ENCODE peak calls at places on chromosomes 13 and 19, in seven cellular contexts. R, L, A, V, Q, T and N are unnamed samples.

GRCh38 chr19:3881272-3882040 is 971 bp downstream of the ATCAY start:
- DNase-seq in T (no peak), V (no peak), A (no peak), Q (no peak), L (no peak), R (peak), N (peak)

GRCh38 chr13:43730642-43731041 is 56.1 kb downstream of the ENOX1 start:
- DNase-seq in Q (no peak), V (no peak), L (no peak), R (no peak), T (no peak), A (no peak), N (no peak)

GRCh38 chr13:106612688-106613087 is 44.8 kb upstream of the ARGLU1 start:
- DNase-seq in L (peak), Q (no peak), T (peak), R (no peak), A (no peak), V (no peak), N (no peak)

GRCh38 chr13:27171830-27172494 is 351 bp upstream of the USP12 start:
- DNase-seq in L (peak), Q (peak), T (peak), A (peak), V (peak), R (peak), N (peak)

GRCh38 chr19:54364775-54365257 is at the start of gene LAIR1:
- DNase-seq in L (no peak), V (peak), A (no peak), R (no peak), T (no peak), Q (no peak), N (no peak)

GRCh38 chr19:34274827-34275625 is 20.7 kb downstream of the GARRE1 start:
- DNase-seq in R (no peak), Q (no peak), L (no peak), V (no peak), T (no peak), A (peak), N (no peak)

GRCh38 chr13:106680796-106681482 is 113.0 kb upstream of the ARGLU1 start:
- DNase-seq in R (peak), A (no peak), L (no peak), V (no peak), T (no peak), Q (peak), N (peak)

GRCh38 chr13:34849406-34849805 is 92.7 kb upstream of the NBEA start:
- DNase-seq in R (no peak), L (no peak), T (no peak), A (no peak), Q (no peak), V (no peak), N (no peak)

GRCh38 chr13:22960827-22961226 is 220.0 kb upstream of the SGCG start:
- DNase-seq in A (no peak), L (no peak), V (no peak), T (no peak), R (no peak), Q (no peak), N (no peak)

GRCh38 chr13:94389544-94390351 is 89.7 kb downstream of the DCT start:
- DNase-seq in Q (no peak), V (no peak), T (no peak), L (no peak), A (no peak), R (no peak), N (no peak)

GRCh38 chr19:13807421-13808021 is 12.3 kb downstream of the ZSWIM4 start:
- DNase-seq in V (no peak), L (no peak), Q (no peak), T (no peak), R (no peak), A (no peak), N (no peak)

GRCh38 chr19:8149261-8150094 is at the start of gene FBN3:
- DNase-seq in L (no peak), Q (no peak), R (peak), T (no peak), V (no peak), A (no peak), N (no peak)

GRCh38 chr13:36920612-36921185 is 661 bp upstream of the SMAD9 start:
- DNase-seq in L (no peak), Q (no peak), V (no peak), T (no peak), A (no peak), R (no peak), N (peak)

GRCh38 chr19:33804021-33804799 is 7.5 kb downstream of the KCTD15 start:
- DNase-seq in Q (no peak), V (no peak), R (no peak), L (no peak), T (peak), A (peak), N (no peak)

GRCh38 chr19:38891791-38892190 is 7.6 kb downstream of the SIRT2 start:
- DNase-seq in A (no peak), V (no peak), L (no peak), R (no peak), T (no peak), Q (no peak), N (no peak)

GRCh38 chr19:48992571-48993174 is 436 bp downstream of the GYS1 start:
- DNase-seq in Q (no peak), A (no peak), V (no peak), R (no peak), L (peak), T (no peak), N (no peak)

GRCh38 chr13:108227651-108228272 is 9.6 kb downstream of the ABHD13 start:
- DNase-seq in L (no peak), R (no peak), T (no peak), A (peak), V (peak), Q (peak), N (no peak)

GRCh38 chr13:100540621-100541020 is 48.0 kb downstream of the GGACT start:
- DNase-seq in Q (no peak), L (no peak), T (no peak), R (no peak), A (no peak), V (no peak), N (no peak)

GRCh38 chr13:36190771-36191170 is 23.6 kb downstream of the SOHLH2 start:
- DNase-seq in R (no peak), A (no peak), T (no peak), Q (peak), V (no peak), L (no peak), N (no peak)

GRCh38 chr13:79581870-79582315 is 100.9 kb downstream of the NDFIP2 start:
- DNase-seq in L (peak), Q (no peak), A (no peak), T (no peak), V (no peak), R (peak), N (no peak)

GRCh38 chr19:38538386-38538785 is 79.4 kb downstream of the MAP4K1 start:
- DNase-seq in L (no peak), V (no peak), A (no peak), T (no peak), Q (no peak), R (no peak), N (no peak)

GRCh38 chr13:41762796-41763195 is 198.1 kb downstream of the VWA8 start:
- DNase-seq in Q (no peak), L (no peak), R (no peak), A (no peak), V (no peak), T (no peak), N (no peak)

GRCh38 chr19:35508129-35508528 is 5.3 kb downstream of the DMKN start:
- DNase-seq in V (no peak), T (no peak), A (no peak), Q (no peak), L (no peak), R (no peak), N (no peak)

GRCh38 chr13:50071399-50071798 is 56.2 kb downstream of the KCNRG start:
- DNase-seq in A (no peak), R (no peak), V (no peak), Q (no peak), T (no peak), L (no peak), N (no peak)

GRCh38 chr13:43428545-43429287 is 358.1 kb downstream of the ENOX1 start:
- DNase-seq in Q (no peak), R (no peak), V (no peak), T (no peak), A (no peak), L (no peak), N (no peak)

GRCh38 chr19:40387151-40387550 is 2.8 kb downstream of the HIPK4 start:
- DNase-seq in Q (no peak), L (no peak), T (no peak), R (no peak), V (no peak), A (no peak), N (no peak)

GRCh38 chr19:453606-454005 is 7.2 kb downstream of the SHC2 start:
- DNase-seq in V (no peak), Q (no peak), T (no peak), R (no peak), A (no peak), L (no peak), N (no peak)

GRCh38 chr13:100636441-100636840 is 38.2 kb downstream of the TMTC4 start:
- DNase-seq in R (no peak), Q (peak), A (no peak), L (no peak), T (no peak), V (no peak), N (peak)

GRCh38 chr19:46660601-46661019 is 372 bp downstream of the DACT3 start:
- DNase-seq in L (no peak), T (peak), Q (no peak), V (no peak), R (peak), A (no peak), N (no peak)

GRCh38 chr19:52722062-52723005 is 12.5 kb downstream of the ZNF611 start:
- DNase-seq in T (no peak), V (no peak), A (peak), Q (no peak), L (no peak), R (no peak), N (no peak)

GRCh38 chr19:31249217-31249616 is 100.0 kb downstream of the TSHZ3 start:
- DNase-seq in Q (no peak), R (no peak), V (no peak), T (no peak), A (no peak), L (no peak), N (no peak)

GRCh38 chr19:4077800-4078683 is 11.3 kb upstream of the ZBTB7A start:
- DNase-seq in T (peak), R (peak), Q (no peak), L (peak), V (peak), A (no peak), N (no peak)

GRCh38 chr19:5149508-5149907 is 180.6 kb downstream of the KDM4B start:
- DNase-seq in Q (no peak), A (no peak), T (no peak), L (peak), R (no peak), V (no peak), N (no peak)

GRCh38 chr13:94435604-94436226 is 43.8 kb downstream of the DCT start:
- DNase-seq in T (no peak), R (no peak), A (peak), V (peak), L (no peak), Q (peak), N (peak)

GRCh38 chr13:78786399-78786879 is 127.5 kb upstream of the OBI1 start:
- DNase-seq in R (no peak), A (no peak), T (no peak), L (no peak), V (no peak), Q (peak), N (no peak)

GRCh38 chr13:66207610-66208009 is 1022.5 kb downstream of the PCDH9 start:
- DNase-seq in A (no peak), T (no peak), L (no peak), V (no peak), Q (no peak), R (no peak), N (no peak)